ENCODE peak calls at places on chromosome 16, in five cellular contexts. B is activated gamma-delta T cell treated with Interleukin-2 at 50 U/mL for 16 hours; E is WTC11; U is naive thymus-derived CD8-positive, alpha-beta T cell; I is BE2C. R is an unnamed sample.

GRCh38 chr16:24775455-24775854 is 46.0 kb downstream of the TNRC6A start:
- DNase-seq in B (no peak), E (no peak), U (no peak), I (no peak), R (no peak)

GRCh38 chr16:54194008-54194731 is 92.4 kb downstream of the IRX3 start:
- DNase-seq in B (no peak), E (peak; percentile 36), U (no peak), I (peak; percentile 61), R (no peak)

GRCh38 chr16:90020838-90021382 is 1.7 kb upstream of the DBNDD1 start:
- DNase-seq in B (no peak), E (no peak), U (no peak), I (peak; percentile 67), R (no peak)

GRCh38 chr16:89097528-89097846 is 3.8 kb downstream of the ACSF3 start:
- DNase-seq in B (no peak), E (no peak), U (no peak), I (no peak), R (no peak)

GRCh38 chr16:12412252-12412651 is 391.4 kb downstream of the CPPED1 start:
- DNase-seq in B (no peak), E (no peak), U (no peak), I (no peak), R (no peak)

GRCh38 chr16:9033125-9033830 is 58.2 kb upstream of the HAPSTR1 start:
- DNase-seq in B (no peak), E (peak; percentile 74), U (no peak), I (peak; percentile 58), R (no peak)

GRCh38 chr16:12903325-12904040 is 2.1 kb downstream of the SHISA9 start:
- DNase-seq in B (no peak), E (peak; percentile 52), U (no peak), I (no peak), R (no peak)

GRCh38 chr16:11198817-11199216 is 57.2 kb downstream of the SOCS1 start:
- DNase-seq in B (no peak), E (no peak), U (no peak), I (no peak), R (no peak)

GRCh38 chr16:74667215-74667765 is 613 bp upstream of the RFWD3 start:
- DNase-seq in B (peak; percentile 17), E (peak; percentile 60), U (peak; percentile 15), I (peak; percentile 17), R (peak; percentile 18)

GRCh38 chr16:3673201-3673600 is 18.7 kb downstream of the DNASE1 start:
- DNase-seq in B (no peak), E (no peak), U (no peak), I (no peak), R (no peak)

GRCh38 chr16:72810480-72810879 is 237.4 kb downstream of the ZFHX3 start:
- DNase-seq in B (no peak), E (no peak), U (no peak), I (no peak), R (no peak)

GRCh38 chr16:49952386-49952785 is 72.6 kb upstream of the CNEP1R1 start:
- DNase-seq in B (no peak), E (no peak), U (no peak), I (no peak), R (no peak)

GRCh38 chr16:48291303-48291702 is 44.0 kb upstream of the ABCC11 start:
- DNase-seq in B (no peak), E (no peak), U (no peak), I (no peak), R (no peak)

GRCh38 chr16:86343733-86344585 is 166.4 kb upstream of the FOXF1 start:
- DNase-seq in B (no peak), E (no peak), U (no peak), I (peak; percentile 69), R (no peak)

GRCh38 chr16:68144008-68144407 is 58.8 kb downstream of the NFATC3 start:
- DNase-seq in B (no peak), E (no peak), U (no peak), I (no peak), R (no peak)

GRCh38 chr16:31701734-31702133 is 171.9 kb upstream of the ZNF267 start:
- DNase-seq in B (no peak), E (no peak), U (no peak), I (no peak), R (no peak)

GRCh38 chr16:85002643-85003042 is 8.7 kb downstream of the ZDHHC7 start:
- DNase-seq in B (no peak), E (no peak), U (no peak), I (no peak), R (no peak)

GRCh38 chr16:57743886-57744645 is 8.5 kb downstream of the KATNB1 start:
- DNase-seq in B (no peak), E (no peak), U (no peak), I (no peak), R (no peak)

GRCh38 chr16:21952040-21952792 is 945 bp upstream of the UQCRC2 start:
- DNase-seq in B (peak; percentile 64), E (peak; percentile 60), U (peak; percentile 61), I (peak; percentile 76), R (peak; percentile 68)

GRCh38 chr16:84986879-84987278 is 24.5 kb downstream of the ZDHHC7 start:
- DNase-seq in B (no peak), E (no peak), U (no peak), I (no peak), R (no peak)

GRCh38 chr16:51151951-51152663 is 1.0 kb upstream of the SALL1 start:
- DNase-seq in B (no peak), E (peak; percentile 88), U (no peak), I (peak; percentile 39), R (no peak)

GRCh38 chr16:75097941-75098897 is 18.4 kb downstream of the LDHD start:
- DNase-seq in B (peak; percentile 60), E (no peak), U (peak; percentile 24), I (no peak), R (peak; percentile 69)

GRCh38 chr16:22618842-22619241 is 108.2 kb downstream of the NPIPB5 start:
- DNase-seq in B (no peak), E (no peak), U (no peak), I (no peak), R (no peak)

GRCh38 chr16:12210258-12210880 is 233.8 kb downstream of the SNX29 start:
- DNase-seq in B (no peak), E (no peak), U (no peak), I (no peak), R (no peak)

GRCh38 chr16:68093816-68094613 is 8.8 kb downstream of the NFATC3 start:
- DNase-seq in B (no peak), E (no peak), U (no peak), I (no peak), R (no peak)

R was measured in effector memory CD8-positive, alpha-beta T cell.